ENCODE peak calls at places on chromosomes 3 and 15, in eight cellular contexts. One of them, this sample, is unnamed.

GRCh38 chr3:183775781-183776180 is 49.6 kb downstream of the MAP6D1 start:
- DNase-seq in AG09309: no peak
- DNase-seq in dorsolateral prefrontal cortex: no peak
- DNase-seq in GM04504: no peak
- DNase-seq in activated T-cell treated with anti-CD3 and anti-CD28 coated beads for 1 hour: no peak
- DNase-seq in activated CD4-positive, alpha-beta memory T cell treated with anti-CD3 and anti-CD28 coated beads, Interleukin-2, amount 10 ng/mL, durations not matched to agents 7 days and 5 days: no peak
- DNase-seq in CD14-positive monocyte: no peak
- DNase-seq in anterior cingulate cortex: no peak
- DNase-seq in this sample: no peak

GRCh38 chr3:122239112-122239511 is 55.6 kb downstream of the CASR start:
- DNase-seq in anterior cingulate cortex: no peak
- DNase-seq in activated T-cell treated with anti-CD3 and anti-CD28 coated beads for 1 hour: no peak
- DNase-seq in activated CD4-positive, alpha-beta memory T cell treated with anti-CD3 and anti-CD28 coated beads, Interleukin-2, amount 10 ng/mL, durations not matched to agents 7 days and 5 days: no peak
- DNase-seq in CD14-positive monocyte: no peak
- DNase-seq in GM04504: no peak
- DNase-seq in dorsolateral prefrontal cortex: no peak
- DNase-seq in AG09309: no peak
- DNase-seq in this sample: no peak

GRCh38 chr3:114365268-114365667 is 71.4 kb downstream of the TIGIT start:
- DNase-seq in activated CD4-positive, alpha-beta memory T cell treated with anti-CD3 and anti-CD28 coated beads, Interleukin-2, amount 10 ng/mL, durations not matched to agents 7 days and 5 days: no peak
- DNase-seq in GM04504: no peak
- DNase-seq in activated T-cell treated with anti-CD3 and anti-CD28 coated beads for 1 hour: no peak
- DNase-seq in anterior cingulate cortex: no peak
- DNase-seq in AG09309: no peak
- DNase-seq in CD14-positive monocyte: no peak
- DNase-seq in dorsolateral prefrontal cortex: no peak
- DNase-seq in this sample: no peak

GRCh38 chr3:8972614-8973013 is 9.3 kb upstream of the RAD18 start:
- DNase-seq in GM04504: no peak
- DNase-seq in activated CD4-positive, alpha-beta memory T cell treated with anti-CD3 and anti-CD28 coated beads, Interleukin-2, amount 10 ng/mL, durations not matched to agents 7 days and 5 days: no peak
- DNase-seq in anterior cingulate cortex: no peak
- DNase-seq in CD14-positive monocyte: no peak
- DNase-seq in AG09309: no peak
- DNase-seq in activated T-cell treated with anti-CD3 and anti-CD28 coated beads for 1 hour: no peak
- DNase-seq in dorsolateral prefrontal cortex: no peak
- DNase-seq in this sample: no peak

GRCh38 chr15:84818221-84819131 is 1.3 kb downstream of the ALPK3 start:
- DNase-seq in CD14-positive monocyte: no peak
- DNase-seq in AG09309: no peak
- DNase-seq in GM04504: no peak
- DNase-seq in activated CD4-positive, alpha-beta memory T cell treated with anti-CD3 and anti-CD28 coated beads, Interleukin-2, amount 10 ng/mL, durations not matched to agents 7 days and 5 days: no peak
- DNase-seq in anterior cingulate cortex: no peak
- DNase-seq in dorsolateral prefrontal cortex: no peak
- DNase-seq in activated T-cell treated with anti-CD3 and anti-CD28 coated beads for 1 hour: no peak
- DNase-seq in this sample: no peak

GRCh38 chr3:100796556-100796955 is 87.3 kb downstream of the TFG start:
- DNase-seq in dorsolateral prefrontal cortex: no peak
- DNase-seq in anterior cingulate cortex: no peak
- DNase-seq in activated CD4-positive, alpha-beta memory T cell treated with anti-CD3 and anti-CD28 coated beads, Interleukin-2, amount 10 ng/mL, durations not matched to agents 7 days and 5 days: no peak
- DNase-seq in activated T-cell treated with anti-CD3 and anti-CD28 coated beads for 1 hour: no peak
- DNase-seq in CD14-positive monocyte: no peak
- DNase-seq in AG09309: no peak
- DNase-seq in GM04504: no peak
- DNase-seq in this sample: no peak

GRCh38 chr3:104907507-104907906 is 459.2 kb upstream of the ALCAM start:
- DNase-seq in dorsolateral prefrontal cortex: no peak
- DNase-seq in activated CD4-positive, alpha-beta memory T cell treated with anti-CD3 and anti-CD28 coated beads, Interleukin-2, amount 10 ng/mL, durations not matched to agents 7 days and 5 days: no peak
- DNase-seq in anterior cingulate cortex: no peak
- DNase-seq in activated T-cell treated with anti-CD3 and anti-CD28 coated beads for 1 hour: no peak
- DNase-seq in GM04504: peak
- DNase-seq in CD14-positive monocyte: no peak
- DNase-seq in AG09309: peak
- DNase-seq in this sample: no peak

GRCh38 chr15:63244399-63244798 is 33.0 kb upstream of the APH1B start:
- DNase-seq in anterior cingulate cortex: no peak
- DNase-seq in activated T-cell treated with anti-CD3 and anti-CD28 coated beads for 1 hour: no peak
- DNase-seq in dorsolateral prefrontal cortex: no peak
- DNase-seq in AG09309: no peak
- DNase-seq in activated CD4-positive, alpha-beta memory T cell treated with anti-CD3 and anti-CD28 coated beads, Interleukin-2, amount 10 ng/mL, durations not matched to agents 7 days and 5 days: no peak
- DNase-seq in GM04504: no peak
- DNase-seq in CD14-positive monocyte: no peak
- DNase-seq in this sample: no peak